ENCODE peak calls at places on chromosomes 1 and 21, in five cellular contexts. S is lung, H is lower lobe of right lung, D is left lung, U is kidney epithelial cell. I is an unnamed sample.

GRCh38 chr1:89990976-89991831 is 3.7 kb upstream of the ZNF326 start:
- DNase-seq in U (no peak), H (no peak), S (no peak), D (no peak), I (no peak)

GRCh38 chr1:47992720-47993119 is 4.5 kb downstream of the TRABD2B start:
- DNase-seq in S (no peak), U (no peak), D (no peak), H (no peak), I (no peak)

GRCh38 chr1:145785481-145785880 is 38.4 kb downstream of the RNF115 start:
- DNase-seq in U (no peak), D (no peak), H (no peak), S (no peak), I (no peak)

GRCh38 chr1:14887044-14887443 is 266.5 kb upstream of the TMEM51 start:
- DNase-seq in U (no peak), H (no peak), S (no peak), D (no peak), I (no peak)

GRCh38 chr1:31154632-31155215 is 85.0 kb downstream of the NKAIN1 start:
- DNase-seq in S (peak; percentile 87), U (peak; percentile 61), D (peak; percentile 95), H (peak; percentile 92), I (peak; percentile 45)

GRCh38 chr1:203627819-203628184 is 1.2 kb downstream of the ATP2B4 start:
- DNase-seq in U (no peak), S (peak; percentile 38), D (no peak), H (peak; percentile 52), I (no peak)

GRCh38 chr21:26842976-26843911 is 2.0 kb downstream of the ADAMTS1 start:
- DNase-seq in S (peak; percentile 89), D (peak; percentile 85), H (peak; percentile 84), U (peak; percentile 81), I (no peak)

GRCh38 chr1:67429011-67429527 is 1.1 kb downstream of the SERBP1 start:
- DNase-seq in D (no peak), H (no peak), U (no peak), S (no peak), I (peak; percentile 25)

GRCh38 chr1:211648980-211649934 is 26.2 kb downstream of the NEK2 start:
- DNase-seq in S (no peak), D (no peak), H (peak; percentile 61), U (no peak), I (no peak)

GRCh38 chr1:109255097-109255651 is 5.8 kb downstream of the CELSR2 start:
- DNase-seq in H (no peak), U (no peak), S (no peak), D (peak; percentile 58), I (no peak)

GRCh38 chr1:177631770-177632169 is 338.1 kb downstream of the SEC16B start:
- DNase-seq in U (no peak), S (no peak), D (no peak), H (no peak), I (no peak)

GRCh38 chr1:203028067-203028783 is 1.9 kb downstream of the PPFIA4 start:
- DNase-seq in D (no peak), U (no peak), S (no peak), H (no peak), I (no peak)

GRCh38 chr1:198970919-198971318 is 332.1 kb downstream of the PTPRC start:
- DNase-seq in D (no peak), H (no peak), S (no peak), U (no peak), I (no peak)

GRCh38 chr1:19053486-19053885 is 97.0 kb upstream of the IFFO2 start:
- DNase-seq in H (no peak), U (no peak), D (peak; percentile 33), S (no peak), I (no peak)

GRCh38 chr1:10918531-10918930 is 93.9 kb upstream of the TARDBP start:
- DNase-seq in D (no peak), H (no peak), S (no peak), U (no peak), I (no peak)

GRCh38 chr21:41364308-41364707 is 2.5 kb downstream of the MX2 start:
- DNase-seq in H (no peak), D (no peak), U (no peak), S (no peak), I (no peak)

GRCh38 chr1:236166041-236166440 is 23.7 kb downstream of the GPR137B start:
- DNase-seq in S (no peak), D (no peak), H (no peak), U (no peak), I (no peak)

GRCh38 chr1:158002630-158003408 is 9.4 kb downstream of the KIRREL1 start:
- DNase-seq in H (no peak), U (peak; percentile 75), D (no peak), S (no peak), I (no peak)

GRCh38 chr1:92481598-92482403 is 4.9 kb downstream of the GFI1 start:
- DNase-seq in H (peak; percentile 54), S (no peak), U (no peak), D (peak; percentile 81), I (no peak)

GRCh38 chr21:46188226-46189212 is 4.3 kb upstream of the SPATC1L start:
- DNase-seq in U (peak; percentile 39), D (no peak), S (no peak), H (no peak), I (no peak)

GRCh38 chr21:45378258-45378966 is 26.6 kb upstream of the COL18A1 start:
- DNase-seq in H (peak; percentile 32), S (no peak), U (no peak), D (peak; percentile 51), I (no peak)

GRCh38 chr1:4172659-4173599 is 272.9 kb upstream of the C1orf174 start:
- DNase-seq in H (no peak), S (no peak), D (no peak), U (no peak), I (peak; percentile 45)

GRCh38 chr1:18452550-18452949 is 28.2 kb upstream of the KLHDC7A start:
- DNase-seq in D (no peak), U (no peak), H (no peak), S (no peak), I (no peak)

GRCh38 chr1:9395031-9395430 is 102.3 kb downstream of the SPSB1 start:
- DNase-seq in D (no peak), S (no peak), H (no peak), U (no peak), I (no peak)

GRCh38 chr1:177872563-177872900 is 97.3 kb downstream of the SEC16B start:
- DNase-seq in D (no peak), U (no peak), H (no peak), S (no peak), I (no peak)

GRCh38 chr21:34881894-34882371 is 167.2 kb downstream of the RUNX1 start:
- DNase-seq in S (no peak), U (no peak), D (no peak), H (no peak), I (no peak)

GRCh38 chr1:1352784-1353388 is 3.7 kb upstream of the DVL1 start:
- DNase-seq in D (no peak), H (no peak), U (no peak), S (no peak), I (no peak)

GRCh38 chr1:159922499-159923202 is 2.7 kb downstream of the TAGLN2 start:
- DNase-seq in S (peak; percentile 79), U (no peak), D (no peak), H (peak; percentile 81), I (no peak)

GRCh38 chr1:227242811-227243682 is 75.2 kb downstream of the CDC42BPA start:
- DNase-seq in U (no peak), H (no peak), S (no peak), D (no peak), I (no peak)

GRCh38 chr1:26357121-26357602 is 3.2 kb upstream of the CRYBG2 start:
- DNase-seq in S (no peak), U (no peak), D (no peak), H (no peak), I (no peak)

GRCh38 chr1:3524571-3525203 is 70.2 kb downstream of the ARHGEF16 start:
- DNase-seq in U (no peak), D (no peak), H (no peak), S (no peak), I (no peak)

GRCh38 chr1:178796013-178796412 is 71.0 kb downstream of the RALGPS2 start:
- DNase-seq in H (no peak), S (no peak), D (no peak), U (no peak), I (no peak)

GRCh38 chr1:180773210-180773865 is 139.4 kb upstream of the KIAA1614 start:
- DNase-seq in H (no peak), U (peak; percentile 12), S (no peak), D (no peak), I (no peak)

GRCh38 chr1:192104135-192104534 is 54.1 kb upstream of the RGS18 start:
- DNase-seq in U (no peak), S (no peak), H (no peak), D (no peak), I (no peak)

DNA sequence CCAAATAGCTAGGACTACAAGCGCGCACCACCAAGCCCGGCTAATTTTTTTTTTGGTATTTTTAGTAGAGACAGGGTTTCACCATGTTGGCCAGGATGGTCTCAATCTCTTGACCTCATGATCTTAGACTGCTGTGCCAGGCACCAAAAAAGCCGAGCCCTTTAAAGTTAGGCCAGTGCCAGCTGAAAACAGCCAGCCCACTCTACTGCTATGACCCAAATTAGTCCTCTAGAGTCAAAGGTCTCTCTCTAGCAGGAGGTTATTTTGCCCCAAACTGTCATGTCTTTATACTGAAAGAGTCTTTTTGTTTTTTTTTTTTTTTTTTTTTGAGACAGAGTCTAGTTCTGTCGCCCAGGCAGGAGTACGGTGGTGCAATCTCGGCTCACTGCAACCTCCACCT is 9.7 kb upstream of the HHIPL2 start:
- DNase-seq in U (no peak), H (no peak), D (no peak), S (no peak), I (no peak)
- H3K36me3 ChIP-seq in U (no peaks in the 10 kb centered on the region), H (peaks cover 67% of the 10 kb centered on the region), D (peaks cover 60% of the 10 kb centered on the region), S (peaks cover 10% of the 10 kb centered on the region), I (peaks cover 4% of the 10 kb centered on the region)

GRCh38 chr1:54254055-54254454 is 54.1 kb downstream of the MRPL37 start:
- DNase-seq in S (no peak), U (no peak), H (no peak), D (no peak), I (no peak)
- H3K36me3 ChIP-seq in S (peaks cover 14% of the 10 kb centered on the region), U (no peaks in the 10 kb centered on the region), H (peaks cover 16% of the 10 kb centered on the region), D (peaks cover 10% of the 10 kb centered on the region), I (peaks cover 9% of the 10 kb centered on the region)

DNA sequence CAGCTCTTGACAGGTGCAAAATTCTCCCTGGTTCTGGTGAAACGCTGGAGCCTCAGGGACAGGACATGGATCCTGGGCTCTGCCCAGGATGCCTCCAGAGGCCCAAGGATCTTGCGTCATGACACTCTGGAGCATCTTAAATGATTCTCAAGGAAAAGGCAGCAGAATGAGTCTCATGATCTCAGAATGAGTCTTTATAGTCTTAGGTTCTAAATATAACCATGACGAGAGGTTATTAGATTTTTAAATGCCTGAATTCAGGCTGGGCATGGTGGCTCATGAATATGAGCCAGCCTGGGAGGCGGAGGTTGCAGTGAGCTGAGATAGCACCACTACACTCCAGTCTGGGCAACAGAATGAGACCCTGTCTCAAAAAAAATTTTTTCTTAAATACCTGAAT is 55.5 kb downstream of the ECE1 start:
- DNase-seq in S (no peak), D (no peak), H (no peak), U (no peak), I (no peak)
- H3K36me3 ChIP-seq in S (peaks cover 36% of the 10 kb centered on the region), D (peaks cover 100% of the 10 kb centered on the region), H (peaks cover 83% of the 10 kb centered on the region), U (no peaks in the 10 kb centered on the region), I (peaks cover 21% of the 10 kb centered on the region)

DNA sequence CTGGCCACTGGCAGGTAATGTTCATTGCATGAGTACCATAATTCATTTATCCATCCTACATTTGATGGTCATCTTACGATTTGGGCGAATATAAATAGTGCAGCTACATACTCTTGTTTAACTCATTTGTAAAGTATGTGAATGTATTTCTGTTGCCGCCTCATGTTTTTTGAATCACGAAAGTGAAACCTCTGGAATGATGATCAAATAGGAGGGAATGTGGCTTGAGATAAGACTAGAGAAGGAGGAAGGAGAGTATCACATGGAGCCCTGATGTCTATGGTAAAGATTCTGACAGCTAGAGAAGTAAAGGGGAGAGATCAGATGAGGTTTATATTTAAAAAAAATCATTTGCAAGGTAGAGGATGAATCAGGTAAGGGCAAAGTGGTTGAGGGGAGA is 8.0 kb downstream of the MRPS14 start:
- DNase-seq in D (no peak), U (no peak), S (no peak), H (no peak), I (no peak)
- H3K36me3 ChIP-seq in D (peaks cover 83% of the 10 kb centered on the region), U (peaks cover 2% of the 10 kb centered on the region), S (peaks cover 32% of the 10 kb centered on the region), H (peaks cover 87% of the 10 kb centered on the region), I (peaks cover 26% of the 10 kb centered on the region)

I was measured in CD8-positive, alpha-beta T cell.